ENCODE peak calls at places on chromosome 22, in seven cellular contexts. T is activated CD4-positive, CD25-positive, alpha-beta regulatory T cell; R is naive B cell; I is hepatocyte; M is tibial nerve; J is activated T-cell treated with anti-CD3 and anti-CD28 coated beads for 24 hours; W is activated gamma-delta T cell treated with Interleukin-2 at 50 U/mL for 16 hours. E is an unnamed sample.

GRCh38 chr22:44658371-44658953 is 43.5 kb upstream of the PRR5 start:
- DNase-seq in I (peak), J (no peak), T (no peak), M (no peak), W (no peak), R (no peak), E (no peak)

GRCh38 chr22:23431337-23432072 is 148.6 kb downstream of the IGLL1 start:
- DNase-seq in M (no peak), J (no peak), T (no peak), W (no peak), I (peak), R (no peak), E (no peak)

GRCh38 chr22:24120029-24120428 is 61.3 kb upstream of the SUSD2 start:
- DNase-seq in W (no peak), J (no peak), M (no peak), R (no peak), I (no peak), T (no peak), E (no peak)

GRCh38 chr22:42688914-42689275 is 31.8 kb downstream of the A4GALT start:
- DNase-seq in T (no peak), J (no peak), W (no peak), I (no peak), R (no peak), M (no peak), E (no peak)

GRCh38 chr22:36160499-36160942 is at the start of gene APOL3:
- DNase-seq in R (peak), I (no peak), W (no peak), T (no peak), J (no peak), M (peak), E (no peak)

GRCh38 chr22:42758929-42759629 is 38.4 kb upstream of the A4GALT start:
- DNase-seq in J (no peak), W (no peak), M (no peak), I (no peak), T (no peak), R (no peak), E (no peak)

GRCh38 chr22:27416553-27417427 is 384.8 kb downstream of the MN1 start:
- DNase-seq in R (no peak), M (no peak), I (peak), T (no peak), J (no peak), W (no peak), E (no peak)

GRCh38 chr22:50675553-50676199 is 3.1 kb downstream of the SHANK3 start:
- DNase-seq in I (no peak), R (no peak), W (no peak), M (no peak), T (no peak), J (no peak), E (no peak)

GRCh38 chr22:20606041-20606783 is 98.8 kb downstream of the MED15 start:
- DNase-seq in M (no peak), R (peak), I (peak), T (peak), W (peak), J (peak), E (peak)

GRCh38 chr22:49166746-49167145 is 660.9 kb downstream of the BRD1 start:
- DNase-seq in T (no peak), J (no peak), I (no peak), R (no peak), M (no peak), W (no peak), E (no peak)

GRCh38 chr22:38136607-38137006 is 26.1 kb upstream of the BAIAP2L2 start:
- DNase-seq in J (no peak), W (no peak), I (no peak), R (no peak), M (no peak), T (no peak), E (no peak)

GRCh38 chr22:21945453-21946261 is 7.0 kb downstream of the PPM1F start:
- DNase-seq in T (no peak), W (no peak), M (no peak), J (no peak), I (no peak), R (no peak), E (no peak)

GRCh38 chr22:31036671-31037550 is 44.2 kb upstream of the SMTN start:
- DNase-seq in I (no peak), W (no peak), J (no peak), R (no peak), M (no peak), T (no peak), E (no peak)

GRCh38 chr22:25704701-25705100 is 37.3 kb upstream of the MYO18B start:
- DNase-seq in W (no peak), R (no peak), I (no peak), T (no peak), J (no peak), M (no peak), E (no peak)

GRCh38 chr22:28779833-28780232 is 7.3 kb downstream of the CCDC117 start:
- DNase-seq in R (no peak), M (no peak), T (no peak), W (no peak), I (no peak), J (no peak), E (no peak)

GRCh38 chr22:27502327-27502726 is 299.2 kb downstream of the MN1 start:
- DNase-seq in J (no peak), T (no peak), M (no peak), I (no peak), W (no peak), R (no peak), E (no peak)

GRCh38 chr22:41000040-41000565 is 48.9 kb downstream of the RBX1 start:
- DNase-seq in I (no peak), M (no peak), W (no peak), T (no peak), R (no peak), J (no peak), E (no peak)

GRCh38 chr22:39514373-39514973 is 5.9 kb upstream of the ATF4 start:
- DNase-seq in M (peak), J (peak), I (peak), R (peak), T (no peak), W (peak), E (no peak)

GRCh38 chr22:50705219-50705691 is 32.6 kb downstream of the SHANK3 start:
- DNase-seq in I (peak), J (no peak), T (no peak), M (no peak), R (no peak), W (no peak), E (no peak)

GRCh38 chr22:41021039-41021654 is 70.0 kb downstream of the RBX1 start:
- DNase-seq in W (no peak), R (no peak), J (no peak), T (no peak), M (no peak), I (peak), E (peak)

GRCh38 chr22:41907436-41908401 is 7.2 kb downstream of the SHISA8 start:
- DNase-seq in R (no peak), T (no peak), W (no peak), M (no peak), J (no peak), I (no peak), E (no peak)

GRCh38 chr22:42171946-42172345 is 41.3 kb upstream of the CYP2D6 start:
- DNase-seq in J (no peak), R (no peak), W (no peak), M (no peak), I (no peak), T (no peak), E (no peak)

GRCh38 chr22:37326726-37327125 is 44.4 kb downstream of the CYTH4 start:
- DNase-seq in M (no peak), W (no peak), R (no peak), I (peak), J (no peak), T (no peak), E (no peak)

GRCh38 chr22:45201678-45202332 is 38.1 kb downstream of the NUP50 start:
- DNase-seq in W (no peak), T (no peak), R (no peak), M (no peak), I (no peak), J (no peak), E (no peak)

GRCh38 chr22:50079689-50080465 is 5.3 kb downstream of the MLC1 start:
- DNase-seq in I (no peak), R (no peak), T (no peak), J (no peak), M (no peak), W (no peak), E (no peak)

GRCh38 chr22:19943665-19944026 is 2.0 kb upstream of the TXNRD2 start:
- DNase-seq in J (no peak), R (no peak), W (no peak), T (no peak), M (no peak), I (no peak), E (no peak)

GRCh38 chr22:33726294-33726711 is 194.0 kb downstream of the LARGE1 start:
- DNase-seq in M (no peak), W (no peak), I (peak), R (no peak), J (no peak), T (no peak), E (no peak)

GRCh38 chr22:36455571-36456458 is 25.6 kb downstream of the TXN2 start:
- DNase-seq in J (no peak), M (no peak), I (peak), W (no peak), R (no peak), T (no peak), E (no peak)

GRCh38 chr22:22513619-22514018 is 5.1 kb upstream of the ZNF280B start:
- DNase-seq in W (no peak), M (no peak), R (no peak), J (no peak), T (no peak), I (no peak), E (no peak)

GRCh38 chr22:21000215-21000986 is 1.5 kb downstream of the THAP7 start:
- DNase-seq in T (no peak), M (no peak), J (no peak), W (no peak), R (no peak), I (no peak), E (no peak)

GRCh38 chr22:42644422-42645340 is 4.3 kb upstream of the ATP5MGL start:
- DNase-seq in J (no peak), T (no peak), M (no peak), I (peak), R (no peak), W (no peak), E (no peak)

GRCh38 chr22:38973289-38974169 is 8.6 kb upstream of the APOBEC3B start:
- DNase-seq in W (peak), J (peak), T (peak), I (peak), M (no peak), R (no peak), E (no peak)

GRCh38 chr22:50192825-50193204 is 7.1 kb downstream of the TRABD start:
- DNase-seq in T (no peak), J (no peak), M (no peak), I (no peak), W (peak), R (peak), E (no peak)

GRCh38 chr22:28955817-28956216 is 72.4 kb downstream of the ZNRF3 start:
- DNase-seq in J (peak), W (peak), R (peak), M (no peak), T (no peak), I (no peak), E (peak)

E was measured in stimulated activated CD4-positive, alpha-beta T cell treated with anti-CD3 and anti-CD28 coated beads, TNF-alpha, amount 100 ng/mL, for 24 hours.